ENCODE peak calls at places on chromosomes 4 and X, in seven cellular contexts. G is NCI-H1694 treated with DMSO at 0.1 percent for 48 hours; M is activated naive CD8-positive, alpha-beta T cell treated with anti-CD3 and anti-CD28 coated beads for 36 hours; B is CD8-positive, alpha-beta T cell; F is CD4-positive, alpha-beta T cell; Q is astrocyte; Z is SW480. P is an unnamed sample.

GRCh38 chr4:57051100-57051499 is 59.1 kb downstream of the IGFBP7 start:
- DNase-seq in G (no peak), M (no peak), B (no peak), F (no peak), Q (no peak), Z (no peak), P (no peak)

GRCh38 chrX:41600266-41600665 is 88.5 kb upstream of the GPR34 start:
- DNase-seq in G (no peak), M (no peak), B (no peak), F (no peak), Q (peak; percentile 83), Z (no peak), P (no peak)

GRCh38 chrX:1466232-1466661 is 13.5 kb upstream of the ASMTL start:
- DNase-seq in G (no peak), M (no peak), B (peak; percentile 50), F (no peak), Q (no peak), Z (no peak), P (no peak)

GRCh38 chr4:3635090-3635820 is 103.0 kb upstream of the LRPAP1 start:
- DNase-seq in G (no peak), M (no peak), B (no peak), F (no peak), Q (no peak), Z (no peak), P (no peak)

GRCh38 chr4:89836031-89836777 is 757 bp downstream of the SNCA start:
- DNase-seq in G (peak; percentile 3), M (no peak), B (no peak), F (no peak), Q (no peak), Z (no peak), P (peak; percentile 62)

GRCh38 chr4:84856468-84856867 is 110.0 kb downstream of the WDFY3 start:
- DNase-seq in G (no peak), M (no peak), B (no peak), F (no peak), Q (no peak), Z (no peak), P (no peak)

GRCh38 chrX:154051210-154051810 is 31.6 kb upstream of the IRAK1 start:
- DNase-seq in G (peak; percentile 39), M (peak; percentile 52), B (peak; percentile 77), F (peak; percentile 61), Q (no peak), Z (peak; percentile 28), P (peak; percentile 91)

GRCh38 chrX:23246001-23246400 is 88.6 kb upstream of the PTCHD1 start:
- DNase-seq in G (no peak), M (no peak), B (no peak), F (no peak), Q (peak; percentile 80), Z (no peak), P (no peak)

GRCh38 chr4:74623041-74623440 is 171.3 kb downstream of the BTC start:
- DNase-seq in G (peak; percentile 24), M (no peak), B (no peak), F (no peak), Q (no peak), Z (peak; percentile 77), P (no peak)

GRCh38 chr4:37601527-37601926 is 84.6 kb downstream of the RELL1 start:
- DNase-seq in G (no peak), M (no peak), B (no peak), F (no peak), Q (peak; percentile 66), Z (no peak), P (no peak)

GRCh38 chr4:102675142-102675541 is 85.6 kb downstream of the MANBA start:
- DNase-seq in G (no peak), M (no peak), B (no peak), F (no peak), Q (peak; percentile 37), Z (no peak), P (no peak)

GRCh38 chr4:103443324-103443723 is 245.2 kb upstream of the CENPE start:
- DNase-seq in G (no peak), M (no peak), B (no peak), F (no peak), Q (no peak), Z (peak; percentile 23), P (no peak)

GRCh38 chr4:7236847-7237246 is 44.5 kb downstream of the SORCS2 start:
- DNase-seq in G (no peak), M (no peak), B (no peak), F (no peak), Q (no peak), Z (no peak), P (no peak)

GRCh38 chr4:94457692-94458106 is 6.0 kb downstream of the PDLIM5 start:
- DNase-seq in G (no peak), M (no peak), B (no peak), F (no peak), Q (no peak), Z (no peak), P (no peak)

GRCh38 chr4:90317785-90318184 is 190.6 kb downstream of the CCSER1 start:
- DNase-seq in G (no peak), M (no peak), B (no peak), F (no peak), Q (peak; percentile 92), Z (peak; percentile 27), P (no peak)